ENCODE peak calls at places on chromosomes 5 and 9, in ten cellular contexts. S is heart left ventricle, C is spleen, B is A673, L is stomach, K is GM23338, A is upper lobe of right lung, R is Panc1, V is tibial artery, E is A549. W is an unnamed sample. For H3K4me1, the result is how much of the 10 kb centered on the place peaks cover.

GRCh38 chr5:218457-219289 is 553 bp downstream of the SDHA start:
- DNase-seq in S (peak), C (peak), B (no peak), L (peak), K (peak), A (peak), R (no peak), V (peak), E (peak), W (no peak)

GRCh38 chr9:117772960-117773359 is 68.8 kb downstream of the TLR4 start:
- DNase-seq in S (no peak), C (no peak), B (peak), L (no peak), K (no peak), A (no peak), R (no peak), V (no peak), E (no peak), W (no peak)

GRCh38 chr9:16626577-16627130 is 243.8 kb downstream of the BNC2 start:
- DNase-seq in S (no peak), C (no peak), B (no peak), L (no peak), K (peak), A (no peak), R (peak), V (peak), E (peak), W (no peak)

GRCh38 chr5:9265391-9266287 is 280.2 kb downstream of the SEMA5A start:
- DNase-seq in S (peak), C (no peak), B (no peak), L (no peak), K (peak), A (peak), R (no peak), V (no peak), E (no peak), W (peak)

GRCh38 chr5:146718628-146719027 is 159.9 kb downstream of the PPP2R2B start:
- DNase-seq in S (no peak), C (no peak), B (no peak), L (no peak), K (no peak), A (no peak), R (no peak), V (no peak), E (no peak), W (no peak)

GRCh38 chr5:112579771-112580170 is 157.9 kb upstream of the APC start:
- DNase-seq in S (no peak), C (no peak), B (no peak), L (no peak), K (no peak), A (no peak), R (no peak), V (no peak), E (no peak), W (no peak)

GRCh38 chr5:179120951-179121666 is 60.9 kb downstream of the ZNF354C start:
- DNase-seq in S (no peak), C (peak), B (no peak), L (peak), K (no peak), A (peak), R (no peak), V (no peak), E (no peak), W (no peak)

GRCh38 chr5:42626462-42626861 is 130.2 kb upstream of the CCDC152 start:
- DNase-seq in S (no peak), C (no peak), B (no peak), L (no peak), K (no peak), A (no peak), R (no peak), V (no peak), E (no peak), W (no peak)

GRCh38 chr9:87498046-87498815 is 564 bp downstream of the DAPK1 start:
- DNase-seq in S (peak), C (peak), B (peak), L (peak), K (peak), A (peak), R (no peak), V (no peak), E (peak), W (peak)

DNA sequence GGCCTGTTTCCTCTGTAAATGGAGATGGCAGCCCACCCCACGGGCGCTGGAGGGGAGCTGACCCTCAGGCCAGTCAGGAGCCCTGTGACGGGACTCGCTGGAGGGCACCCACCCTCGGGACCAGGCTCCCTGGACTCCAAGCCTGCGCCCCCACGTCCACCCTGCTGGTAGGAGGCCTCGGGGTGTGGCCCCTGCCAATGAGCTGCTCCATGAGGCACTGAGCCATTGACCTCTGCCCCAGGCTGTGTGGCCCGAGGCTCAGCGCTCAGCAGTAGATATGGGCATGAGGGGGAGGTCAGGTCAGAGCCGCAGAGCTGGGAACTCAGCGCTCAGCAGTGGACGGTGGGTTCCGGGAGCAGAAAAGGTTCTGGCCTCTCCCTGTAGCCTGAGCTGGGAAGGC is 52.3 kb upstream of the EGFL7 start:
- DNase-seq in S (no peak), C (no peak), B (no peak), L (no peak), K (no peak), A (no peak), R (no peak), V (no peak), E (no peak), W (no peak)
- H3K4me1 ChIP-seq in S (under half), C (under half), B (under half), L (under half), K (under half), A (under half), R (under half), V (under half), E (under half), W (under half)

GRCh38 chr9:3526166-3526902 is 533 bp upstream of the RFX3 start:
- DNase-seq in S (peak), C (peak), B (peak), L (peak), K (peak), A (peak), R (no peak), V (peak), E (peak), W (peak)
- TF ChIP-seq CTCF in S (peak), C (no peak), B (no peak), L (no peak), K (no peak), A (no peak), R (no peak), V (no peak), E (no peak), W (no peak)

GRCh38 chr5:140076788-140077187 is 33.7 kb upstream of the NRG2 start:
- DNase-seq in S (no peak), C (no peak), B (no peak), L (no peak), K (no peak), A (no peak), R (no peak), V (no peak), E (no peak), W (no peak)

GRCh38 chr5:140073296-140073695 is 30.2 kb upstream of the NRG2 start:
- DNase-seq in S (no peak), C (no peak), B (peak), L (no peak), K (peak), A (no peak), R (no peak), V (no peak), E (no peak), W (no peak)

GRCh38 chr5:140075371-140075770 is 32.3 kb upstream of the NRG2 start:
- DNase-seq in S (no peak), C (no peak), B (peak), L (no peak), K (no peak), A (no peak), R (no peak), V (no peak), E (no peak), W (no peak)

GRCh38 chr5:140072812-140073211 is 29.7 kb upstream of the NRG2 start:
- DNase-seq in S (no peak), C (no peak), B (no peak), L (no peak), K (no peak), A (no peak), R (no peak), V (no peak), E (no peak), W (no peak)

GRCh38 chr5:140076142-140076541 is 33.0 kb upstream of the NRG2 start:
- DNase-seq in S (no peak), C (no peak), B (no peak), L (no peak), K (no peak), A (no peak), R (no peak), V (no peak), E (no peak), W (no peak)
- H3K4me3 ChIP-seq in S (no peak), C (no peak), B (no peak), L (no peak), K (no peak), A (no peak), R (no peak), V (no peak), E (no peak), W (no peak)

GRCh38 chr5:170135796-170136490 is 30.2 kb downstream of the FOXI1 start:
- DNase-seq in S (no peak), C (no peak), B (no peak), L (no peak), K (no peak), A (no peak), R (no peak), V (no peak), E (no peak), W (no peak)

GRCh38 chr5:170138273-170138672 is 32.6 kb downstream of the FOXI1 start:
- DNase-seq in S (no peak), C (no peak), B (no peak), L (no peak), K (no peak), A (no peak), R (no peak), V (no peak), E (no peak), W (no peak)

GRCh38 chr5:170139786-170140335 is 34.2 kb downstream of the FOXI1 start:
- DNase-seq in S (no peak), C (no peak), B (no peak), L (no peak), K (no peak), A (no peak), R (no peak), V (no peak), E (peak), W (no peak)

GRCh38 chr5:170137694-170138214 is 32.1 kb downstream of the FOXI1 start:
- DNase-seq in S (no peak), C (no peak), B (no peak), L (no peak), K (no peak), A (no peak), R (no peak), V (no peak), E (no peak), W (no peak)

DNA sequence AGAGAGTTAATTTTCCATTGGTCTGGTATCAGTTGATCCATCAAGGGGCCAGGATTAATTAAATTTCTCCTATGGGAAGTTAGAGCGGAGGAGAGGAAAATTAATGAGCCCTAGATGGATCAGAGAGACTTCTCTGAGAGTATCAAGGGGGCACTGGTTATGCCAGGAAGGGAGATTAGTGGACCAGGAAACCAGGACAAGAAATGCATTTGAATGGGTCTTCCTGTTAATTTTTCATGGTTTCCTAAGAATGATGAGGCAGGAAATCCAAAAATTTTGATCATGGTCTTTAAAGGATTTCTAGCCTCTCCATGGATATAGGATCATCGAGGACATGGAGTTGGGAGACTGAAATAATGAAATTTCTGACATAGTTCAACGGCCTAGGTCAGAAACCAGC is 30.8 kb downstream of the FOXI1 start:
- DNase-seq in S (no peak), C (no peak), B (no peak), L (no peak), K (no peak), A (no peak), R (no peak), V (no peak), E (no peak), W (no peak)
- H3K4me1 ChIP-seq in S (under half), C (under half), B (under half), L (under half), K (under half), A (under half), R (under half), V (under half), E (under half), W (under half)

GRCh38 chr9:33852216-33852826 is 35.4 kb downstream of the UBE2R2 start:
- DNase-seq in S (no peak), C (peak), B (peak), L (peak), K (peak), A (peak), R (peak), V (peak), E (peak), W (peak)
- TF ChIP-seq CTCF in S (peak), C (peak), B (peak), L (no peak), K (peak), A (peak), R (peak), V (peak), E (peak), W (peak)

DNA sequence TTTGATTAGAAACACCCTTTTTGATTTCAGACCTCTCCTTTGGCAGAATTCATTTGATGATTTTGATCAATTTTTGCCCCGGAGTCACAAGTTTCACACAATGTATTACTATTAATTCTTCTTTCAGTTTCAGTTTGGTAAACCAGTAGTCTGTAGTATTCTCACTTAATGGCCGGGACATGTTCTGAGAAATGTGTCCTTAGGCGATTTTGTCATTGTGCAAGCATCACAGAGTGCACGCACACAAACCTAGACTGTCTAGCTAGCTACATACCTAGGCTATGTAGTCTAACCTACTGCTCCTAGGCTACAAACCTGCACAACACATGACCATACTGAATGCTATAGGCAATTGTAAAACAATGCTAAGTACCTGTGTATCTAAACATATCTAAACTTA is 662.5 kb downstream of the IRX1 start:
- DNase-seq in S (no peak), C (no peak), B (no peak), L (no peak), K (no peak), A (no peak), R (no peak), V (no peak), E (no peak), W (no peak)
- H3K4me3 ChIP-seq in S (no peak), C (no peak), B (no peak), L (no peak), K (no peak), A (no peak), R (no peak), V (no peak), E (no peak), W (no peak)

GRCh38 chr5:88841212-88841611 is 41.8 kb downstream of the MEF2C start:
- DNase-seq in S (no peak), C (peak), B (no peak), L (no peak), K (no peak), A (no peak), R (no peak), V (no peak), E (no peak), W (no peak)
- H3K4me1 ChIP-seq in S (half or more), C (under half), B (under half), L (under half), K (under half), A (under half), R (under half), V (under half), E (under half), W (under half)

DNA sequence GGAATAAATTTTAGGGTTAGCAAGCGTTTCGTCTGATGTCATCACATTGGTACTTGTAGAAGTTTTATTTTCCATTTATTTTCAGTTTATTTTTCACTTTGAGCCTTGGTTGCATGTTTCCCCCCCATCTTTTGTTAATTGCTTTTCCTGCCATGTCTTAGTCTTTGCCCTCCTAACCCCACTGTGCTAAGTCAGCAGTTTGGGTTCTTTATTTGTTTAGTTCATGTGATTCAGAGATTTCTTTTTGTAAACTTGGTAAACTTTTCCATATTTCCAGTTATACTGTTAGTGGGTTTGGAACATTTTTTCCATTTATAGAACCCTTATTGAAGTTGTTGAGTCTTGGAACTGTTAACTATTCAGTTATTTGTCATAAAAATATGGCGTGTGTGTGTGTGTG is 252.9 kb upstream of the ANKH start:
- DNase-seq in S (no peak), C (no peak), B (no peak), L (no peak), K (no peak), A (no peak), R (no peak), V (no peak), E (no peak), W (no peak)
- TF ChIP-seq CTCF in S (no peak), C (no peak), B (no peak), L (no peak), K (no peak), A (no peak), R (no peak), V (no peak), E (no peak), W (no peak)